ENCODE peak calls at places on chromosomes 11 and 22, in five cellular contexts. One of them, this sample, is unnamed.

GRCh38 chr11:1109918-1110705 is 35.4 kb downstream of the MUC2 start:
- DNase-seq in GM12891: no peak
- DNase-seq in spleen: peak
- DNase-seq in GM23338: no peak
- DNase-seq in prostate gland: no peak
- DNase-seq in this sample: no peak

GRCh38 chr11:69218271-69218682 is 62.5 kb downstream of the SMIM38 start:
- DNase-seq in spleen: no peak
- DNase-seq in prostate gland: no peak
- DNase-seq in GM23338: no peak
- DNase-seq in GM12891: no peak
- DNase-seq in this sample: no peak

GRCh38 chr22:46588279-46589140 is 31.7 kb upstream of the GRAMD4 start:
- DNase-seq in GM12891: no peak
- DNase-seq in GM23338: no peak
- DNase-seq in prostate gland: no peak
- DNase-seq in spleen: peak
- DNase-seq in this sample: no peak

GRCh38 chr11:27293500-27294417 is 69.3 kb downstream of the CCDC34 start:
- DNase-seq in spleen: no peak
- DNase-seq in GM23338: no peak
- DNase-seq in prostate gland: no peak
- DNase-seq in GM12891: no peak
- DNase-seq in this sample: no peak

GRCh38 chr11:11032072-11032471 is 174.2 kb upstream of the ZBED5 start:
- DNase-seq in prostate gland: no peak
- DNase-seq in GM12891: no peak
- DNase-seq in GM23338: no peak
- DNase-seq in spleen: no peak
- DNase-seq in this sample: no peak

GRCh38 chr11:37352485-37352884 is 754.4 kb upstream of the RAG2 start:
- DNase-seq in spleen: no peak
- DNase-seq in prostate gland: no peak
- DNase-seq in GM23338: no peak
- DNase-seq in GM12891: no peak
- DNase-seq in this sample: no peak

GRCh38 chr11:103582351-103582909 is 454.0 kb upstream of the DDI1 start:
- DNase-seq in GM23338: no peak
- DNase-seq in spleen: no peak
- DNase-seq in prostate gland: no peak
- DNase-seq in GM12891: no peak
- DNase-seq in this sample: no peak

GRCh38 chr11:61967924-61968757 is 707 bp upstream of the FTH1 start:
- DNase-seq in spleen: peak
- DNase-seq in GM12891: no peak
- DNase-seq in prostate gland: no peak
- DNase-seq in GM23338: peak
- DNase-seq in this sample: no peak

GRCh38 chr22:48318575-48319320 is 1508.9 kb downstream of the BRD1 start:
- DNase-seq in GM23338: no peak
- DNase-seq in spleen: peak
- DNase-seq in GM12891: no peak
- DNase-seq in prostate gland: no peak
- DNase-seq in this sample: no peak

GRCh38 chr22:49997221-49997599 is 15.4 kb downstream of the IL17REL start:
- DNase-seq in GM12891: no peak
- DNase-seq in GM23338: no peak
- DNase-seq in prostate gland: no peak
- DNase-seq in spleen: no peak
- DNase-seq in this sample: no peak

GRCh38 chr22:23904855-23905254 is 10.7 kb downstream of the MIF start:
- DNase-seq in GM23338: no peak
- DNase-seq in spleen: no peak
- DNase-seq in prostate gland: no peak
- DNase-seq in GM12891: no peak
- DNase-seq in this sample: no peak

GRCh38 chr11:66906077-66906929 is 49.4 kb downstream of the LRFN4 start:
- DNase-seq in prostate gland: no peak
- DNase-seq in GM23338: no peak
- DNase-seq in GM12891: no peak
- DNase-seq in spleen: no peak
- DNase-seq in this sample: no peak

GRCh38 chr11:2529636-2530035 is 84.8 kb downstream of the KCNQ1 start:
- DNase-seq in GM12891: no peak
- DNase-seq in GM23338: no peak
- DNase-seq in prostate gland: no peak
- DNase-seq in spleen: peak
- DNase-seq in this sample: no peak

GRCh38 chr11:112977620-112978212 is 16.5 kb downstream of the NCAM1 start:
- DNase-seq in spleen: no peak
- DNase-seq in GM23338: no peak
- DNase-seq in GM12891: no peak
- DNase-seq in prostate gland: no peak
- DNase-seq in this sample: peak

GRCh38 chr11:124971810-124972209 is 17.8 kb downstream of the CCDC15 start:
- DNase-seq in GM12891: no peak
- DNase-seq in prostate gland: no peak
- DNase-seq in GM23338: no peak
- DNase-seq in spleen: no peak
- DNase-seq in this sample: no peak

GRCh38 chr11:83088965-83089364 is 17.3 kb upstream of the RAB30 start:
- DNase-seq in GM12891: no peak
- DNase-seq in spleen: no peak
- DNase-seq in GM23338: peak
- DNase-seq in prostate gland: no peak
- DNase-seq in this sample: no peak

GRCh38 chr11:32421992-32422391 is 13.3 kb downstream of the WT1 start:
- DNase-seq in spleen: no peak
- DNase-seq in GM12891: no peak
- DNase-seq in GM23338: no peak
- DNase-seq in prostate gland: no peak
- DNase-seq in this sample: no peak

GRCh38 chr11:32422545-32422944 is 12.8 kb downstream of the WT1 start:
- DNase-seq in prostate gland: no peak
- DNase-seq in GM23338: no peak
- DNase-seq in GM12891: no peak
- DNase-seq in spleen: no peak
- DNase-seq in this sample: no peak

GRCh38 chr11:32418836-32419235 is 16.5 kb downstream of the WT1 start:
- DNase-seq in GM12891: no peak
- DNase-seq in spleen: no peak
- DNase-seq in GM23338: no peak
- DNase-seq in prostate gland: no peak
- DNase-seq in this sample: no peak

GRCh38 chr11:32420139-32420538 is 15.2 kb downstream of the WT1 start:
- DNase-seq in spleen: no peak
- DNase-seq in prostate gland: no peak
- DNase-seq in GM23338: no peak
- DNase-seq in GM12891: no peak
- DNase-seq in this sample: no peak

GRCh38 chr11:32420937-32421532 is 14.3 kb downstream of the WT1 start:
- DNase-seq in prostate gland: no peak
- DNase-seq in GM12891: no peak
- DNase-seq in spleen: no peak
- DNase-seq in GM23338: no peak
- DNase-seq in this sample: peak
- TF ChIP-seq POLR2AphosphoS5 in prostate gland: no peak
- TF ChIP-seq POLR2AphosphoS5 in GM12891: no peak
- TF ChIP-seq POLR2AphosphoS5 in spleen: no peak
- TF ChIP-seq POLR2AphosphoS5 in GM23338: no peak
- TF ChIP-seq POLR2AphosphoS5 in this sample: peak

GRCh38 chr11:90493379-90493778 is 270.5 kb upstream of the CHORDC1 start:
- DNase-seq in prostate gland: no peak
- DNase-seq in spleen: no peak
- DNase-seq in GM12891: no peak
- DNase-seq in GM23338: peak
- DNase-seq in this sample: no peak
- TF ChIP-seq POLR2AphosphoS5 in prostate gland: no peak
- TF ChIP-seq POLR2AphosphoS5 in spleen: no peak
- TF ChIP-seq POLR2AphosphoS5 in GM12891: no peak
- TF ChIP-seq POLR2AphosphoS5 in GM23338: no peak
- TF ChIP-seq POLR2AphosphoS5 in this sample: no peak

GRCh38 chr22:22109693-22110466 is 127.3 kb upstream of the TOP3B start:
- DNase-seq in prostate gland: no peak
- DNase-seq in GM23338: peak
- DNase-seq in GM12891: no peak
- DNase-seq in spleen: no peak
- DNase-seq in this sample: no peak

GRCh38 chr22:22105364-22105763 is 122.8 kb upstream of the TOP3B start:
- DNase-seq in spleen: no peak
- DNase-seq in GM12891: no peak
- DNase-seq in prostate gland: no peak
- DNase-seq in GM23338: no peak
- DNase-seq in this sample: no peak

GRCh38 chr22:22103078-22103593 is 120.5 kb upstream of the TOP3B start:
- DNase-seq in GM23338: peak
- DNase-seq in spleen: no peak
- DNase-seq in GM12891: no peak
- DNase-seq in prostate gland: no peak
- DNase-seq in this sample: no peak

GRCh38 chr22:22110548-22111266 is 128.1 kb upstream of the TOP3B start:
- DNase-seq in prostate gland: no peak
- DNase-seq in GM23338: peak
- DNase-seq in GM12891: peak
- DNase-seq in spleen: peak
- DNase-seq in this sample: peak

DNA sequence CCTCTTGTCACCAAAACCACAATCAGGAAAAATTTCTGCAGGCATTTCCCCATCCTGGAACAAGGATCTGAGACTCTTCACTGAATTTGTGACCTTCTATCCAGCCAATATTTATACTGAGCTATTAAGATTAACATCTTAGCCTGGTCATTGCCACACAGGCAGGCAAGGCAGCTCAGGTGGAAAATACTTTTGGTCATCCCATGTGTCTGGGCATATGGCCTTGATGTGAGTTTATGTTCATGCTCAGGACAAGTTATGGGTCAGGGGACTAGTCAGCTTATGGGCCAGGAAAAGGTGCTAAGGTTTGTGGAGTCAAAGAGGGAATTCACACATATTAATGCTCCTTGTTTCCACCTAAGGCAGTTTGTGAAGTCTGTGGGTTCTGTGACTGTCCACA is 124.3 kb upstream of the TOP3B start:
- DNase-seq in GM23338: no peak
- DNase-seq in GM12891: no peak
- DNase-seq in prostate gland: no peak
- DNase-seq in spleen: no peak
- DNase-seq in this sample: no peak
- TF ChIP-seq POLR2AphosphoS5 in GM23338: no peak
- TF ChIP-seq POLR2AphosphoS5 in GM12891: no peak
- TF ChIP-seq POLR2AphosphoS5 in prostate gland: no peak
- TF ChIP-seq POLR2AphosphoS5 in spleen: no peak
- TF ChIP-seq POLR2AphosphoS5 in this sample: no peak

GRCh38 chr11:44903518-44903917 is 47.2 kb downstream of the TP53I11 start:
- DNase-seq in spleen: no peak
- DNase-seq in GM12891: no peak
- DNase-seq in GM23338: no peak
- DNase-seq in prostate gland: no peak
- DNase-seq in this sample: no peak
- TF ChIP-seq POLR2AphosphoS5 in spleen: no peak
- TF ChIP-seq POLR2AphosphoS5 in GM12891: no peak
- TF ChIP-seq POLR2AphosphoS5 in GM23338: no peak
- TF ChIP-seq POLR2AphosphoS5 in prostate gland: no peak
- TF ChIP-seq POLR2AphosphoS5 in this sample: no peak

DNA sequence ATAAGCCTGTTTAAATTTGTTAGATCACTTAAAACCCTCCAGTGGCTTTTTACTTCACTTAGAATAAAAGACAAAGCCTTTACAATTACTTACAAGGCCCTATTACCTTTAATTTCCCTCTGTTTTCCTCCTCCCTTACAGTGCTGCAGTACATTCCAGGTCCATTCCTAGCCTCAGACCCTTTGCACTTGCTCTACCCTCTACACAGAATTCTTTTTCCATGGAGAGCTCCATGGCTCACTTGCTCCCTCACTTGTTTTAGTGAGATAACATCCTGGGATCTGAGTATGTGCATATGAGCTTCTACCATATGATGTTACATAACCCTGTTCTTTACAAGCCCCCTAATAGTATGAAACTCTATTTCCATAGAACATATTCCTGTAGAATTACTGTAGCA is 24.4 kb downstream of the ZNF214 start:
- DNase-seq in GM12891: no peak
- DNase-seq in GM23338: peak
- DNase-seq in spleen: no peak
- DNase-seq in prostate gland: no peak
- DNase-seq in this sample: no peak
- TF ChIP-seq POLR2AphosphoS5 in GM12891: no peak
- TF ChIP-seq POLR2AphosphoS5 in GM23338: no peak
- TF ChIP-seq POLR2AphosphoS5 in spleen: no peak
- TF ChIP-seq POLR2AphosphoS5 in prostate gland: no peak
- TF ChIP-seq POLR2AphosphoS5 in this sample: no peak

DNA sequence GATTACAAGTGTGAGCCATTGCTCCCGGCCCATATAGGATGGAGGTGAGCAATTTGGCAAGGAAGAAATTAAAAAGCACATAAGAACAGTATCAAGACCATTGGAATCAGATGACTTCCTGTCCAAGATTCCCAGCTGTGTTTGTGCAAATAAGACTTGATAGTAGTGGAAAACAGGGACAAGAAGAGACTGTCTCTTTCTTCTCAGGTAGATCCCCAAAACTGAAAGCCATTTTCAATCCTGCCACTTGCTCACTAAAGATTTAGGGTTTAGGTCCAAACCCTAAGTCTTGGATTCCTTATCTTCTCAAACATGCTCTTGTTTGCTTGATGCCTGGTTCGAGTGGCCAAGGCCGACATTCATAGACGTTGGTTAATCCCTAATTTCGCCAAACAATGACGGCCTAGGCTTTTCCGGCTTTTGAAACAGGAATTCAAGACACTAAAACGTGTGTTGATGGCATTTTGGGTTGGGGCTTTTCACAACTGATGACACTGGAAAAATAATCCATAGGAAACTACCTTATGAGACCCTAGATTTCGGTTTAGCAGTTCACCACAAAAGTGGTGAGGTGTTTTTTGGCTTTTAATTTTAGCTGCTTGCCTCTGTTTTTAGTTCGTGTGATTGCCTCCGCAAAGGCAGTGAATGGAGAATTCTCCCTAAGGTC is 1.0 kb upstream of the GTPBP1 start:
- DNase-seq in GM12891: no peak
- DNase-seq in prostate gland: no peak
- DNase-seq in spleen: no peak
- DNase-seq in GM23338: no peak
- DNase-seq in this sample: no peak
- TF ChIP-seq POLR2AphosphoS5 in GM12891: no peak
- TF ChIP-seq POLR2AphosphoS5 in prostate gland: no peak
- TF ChIP-seq POLR2AphosphoS5 in spleen: no peak
- TF ChIP-seq POLR2AphosphoS5 in GM23338: no peak
- TF ChIP-seq POLR2AphosphoS5 in this sample: no peak